ENCODE peak calls at places on chromosome 1, in nine cellular contexts. P is ovary, A is GM23248, G is heart right ventricle, W is SJSA1, K is bronchial epithelial cell, F is PC-3, J is esophagus muscularis mucosa, M is upper lobe of right lung. C is an unnamed sample.
A peak's percentile ranks its signal among the peaks of the same experiment; 100 is the strongest.

GRCh38 chr1:226629210-226629895 is 80.8 kb downstream of the STUM start:
- DNase-seq in P (no peak), A (no peak), G (no peak), W (no peak), K (no peak), F (no peak), J (no peak), M (peak; percentile 45), C (peak; percentile 22)

GRCh38 chr1:244273845-244274619 is 177.7 kb downstream of the ADSS2 start:
- DNase-seq in P (peak; percentile 79), A (peak; percentile 98), G (peak; percentile 54), W (peak; percentile 93), K (peak; percentile 84), F (peak; percentile 96), J (no peak), M (peak; percentile 46), C (no peak)

GRCh38 chr1:217389895-217390294 is 241.0 kb downstream of the GPATCH2 start:
- DNase-seq in P (no peak), A (no peak), G (no peak), W (no peak), K (no peak), F (no peak), J (no peak), M (no peak), C (no peak)

GRCh38 chr1:38598118-38598517 is 261.5 kb downstream of the RRAGC start:
- DNase-seq in P (no peak), A (no peak), G (no peak), W (no peak), K (no peak), F (no peak), J (no peak), M (no peak), C (no peak)

GRCh38 chr1:12434174-12434573 is 183.8 kb downstream of the DHRS3 start:
- DNase-seq in P (no peak), A (peak; percentile 81), G (no peak), W (no peak), K (peak; percentile 73), F (peak; percentile 76), J (no peak), M (no peak), C (no peak)

GRCh38 chr1:95309031-95309459 is 75.0 kb downstream of the RWDD3 start:
- DNase-seq in P (no peak), A (peak; percentile 57), G (peak; percentile 20), W (peak; percentile 48), K (peak; percentile 33), F (peak; percentile 66), J (no peak), M (no peak), C (peak; percentile 70)

GRCh38 chr1:213014642-213015041 is 1.0 kb downstream of the ANGEL2 start:
- DNase-seq in P (no peak), A (peak; percentile 66), G (no peak), W (no peak), K (peak; percentile 14), F (no peak), J (no peak), M (no peak), C (peak; percentile 22)

GRCh38 chr1:9782897-9783296 is 40.9 kb downstream of the CLSTN1 start:
- DNase-seq in P (no peak), A (no peak), G (no peak), W (no peak), K (no peak), F (no peak), J (no peak), M (no peak), C (no peak)

GRCh38 chr1:8203551-8203950 is 114.4 kb upstream of the SLC45A1 start:
- DNase-seq in P (no peak), A (no peak), G (no peak), W (no peak), K (no peak), F (no peak), J (no peak), M (no peak), C (no peak)

GRCh38 chr1:9069324-9070100 is at the start of gene SLC2A5:
- DNase-seq in P (peak; percentile 47), A (peak; percentile 58), G (peak; percentile 24), W (no peak), K (peak; percentile 34), F (no peak), J (no peak), M (no peak), C (peak; percentile 46)

GRCh38 chr1:207077470-207078377 is 10.9 kb upstream of the C4BPB start:
- DNase-seq in P (peak; percentile 30), A (peak; percentile 75), G (peak; percentile 74), W (peak; percentile 53), K (peak; percentile 84), F (peak; percentile 98), J (no peak), M (no peak), C (peak; percentile 51)

GRCh38 chr1:18373882-18374493 is 106.7 kb upstream of the KLHDC7A start:
- DNase-seq in P (no peak), A (no peak), G (no peak), W (no peak), K (no peak), F (no peak), J (no peak), M (peak; percentile 56), C (peak; percentile 93)

GRCh38 chr1:165516469-165516868 is 27.3 kb upstream of the LRRC52 start:
- DNase-seq in P (no peak), A (no peak), G (no peak), W (no peak), K (no peak), F (no peak), J (no peak), M (no peak), C (no peak)

GRCh38 chr1:150765229-150765976 is at the start of gene CTSS:
- DNase-seq in P (no peak), A (peak; percentile 40), G (no peak), W (no peak), K (peak; percentile 22), F (peak; percentile 16), J (no peak), M (no peak), C (no peak)
- H3K4me3 ChIP-seq in P (peak within 1 kb of the TSS; percentile 33), A (peak within 1 kb of the TSS; percentile 52), G (peak within 1 kb of the TSS; percentile 30), W (peak within 1 kb of the TSS; percentile 7), K (no peak within 1 kb of the TSS), F (no peak within 1 kb of the TSS), J (peak within 1 kb of the TSS; percentile 38), M (peak within 1 kb of the TSS; percentile 48), C (no peak within 1 kb of the TSS)

GRCh38 chr1:198669771-198670170 is 30.9 kb downstream of the PTPRC start:
- DNase-seq in P (no peak), A (no peak), G (no peak), W (no peak), K (no peak), F (no peak), J (no peak), M (no peak), C (no peak)
- H3K36me3 ChIP-seq in P (no peaks in the 10 kb centered on the region), A (no peaks in the 10 kb centered on the region), G (no peaks in the 10 kb centered on the region), W (no peaks in the 10 kb centered on the region), K (no peaks in the 10 kb centered on the region), F (no peaks in the 10 kb centered on the region), J (no peaks in the 10 kb centered on the region), M (no peaks in the 10 kb centered on the region), C (no peaks in the 10 kb centered on the region)

GRCh38 chr1:227697321-227697864 is 37.7 kb downstream of the JMJD4 start:
- DNase-seq in P (no peak), A (no peak), G (no peak), W (no peak), K (no peak), F (no peak), J (no peak), M (no peak), C (no peak)
- H3K4me3 ChIP-seq in P (no peak overlapping the region), A (no peak overlapping the region), G (no peak overlapping the region), W (no peak overlapping the region), K (no peak overlapping the region), F (no peak overlapping the region), J (no peak overlapping the region), M (no peak overlapping the region), C (no peak overlapping the region)

DNA sequence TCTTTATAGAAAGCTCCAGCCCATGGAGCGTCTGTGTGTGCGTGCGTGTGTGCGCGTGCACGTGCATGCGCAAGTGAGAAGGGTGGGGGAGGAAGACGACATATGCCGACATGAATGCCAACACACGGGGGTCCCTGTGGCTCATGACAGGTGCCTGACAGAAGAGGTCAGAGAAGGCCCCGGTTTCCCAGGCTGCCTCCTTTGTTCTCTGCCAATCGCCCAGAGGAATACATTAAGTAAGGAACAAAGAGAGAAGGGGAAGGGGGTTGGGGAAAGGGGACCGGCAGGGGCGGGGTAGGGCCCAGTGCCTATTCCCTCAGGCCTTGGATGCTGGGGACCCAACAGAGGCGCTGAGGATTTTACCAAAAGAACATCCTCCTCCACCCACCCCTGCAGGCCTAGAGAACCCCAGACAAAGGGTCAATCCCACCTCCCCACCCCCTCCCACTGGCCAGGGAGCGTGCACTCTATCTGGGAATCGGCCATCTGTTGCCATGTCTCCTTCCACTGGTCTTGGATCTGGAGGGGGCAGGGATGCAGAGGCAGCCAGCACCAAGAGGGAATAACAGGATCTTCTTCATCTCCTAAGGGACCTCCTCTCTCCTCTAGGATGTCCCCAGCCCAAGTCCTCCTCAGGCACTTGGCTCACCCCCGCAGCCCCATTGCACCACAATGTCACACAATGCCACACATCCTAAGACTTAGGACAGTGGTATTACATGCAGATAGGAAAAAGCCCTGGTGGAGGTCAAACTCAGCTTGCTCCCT is 39.4 kb downstream of the PIK3C2B start:
- DNase-seq in P (no peak), A (no peak), G (no peak), W (no peak), K (no peak), F (no peak), J (no peak), M (no peak), C (peak; percentile 91)
- H3K36me3 ChIP-seq in P (no peaks in the 10 kb centered on the region), A (no peaks in the 10 kb centered on the region), G (no peaks in the 10 kb centered on the region), W (no peaks in the 10 kb centered on the region), K (peaks cover 10% of the 10 kb centered on the region), F (peaks cover 28% of the 10 kb centered on the region), J (peaks cover 96% of the 10 kb centered on the region), M (peaks cover 66% of the 10 kb centered on the region), C (peaks cover 6% of the 10 kb centered on the region)

DNA sequence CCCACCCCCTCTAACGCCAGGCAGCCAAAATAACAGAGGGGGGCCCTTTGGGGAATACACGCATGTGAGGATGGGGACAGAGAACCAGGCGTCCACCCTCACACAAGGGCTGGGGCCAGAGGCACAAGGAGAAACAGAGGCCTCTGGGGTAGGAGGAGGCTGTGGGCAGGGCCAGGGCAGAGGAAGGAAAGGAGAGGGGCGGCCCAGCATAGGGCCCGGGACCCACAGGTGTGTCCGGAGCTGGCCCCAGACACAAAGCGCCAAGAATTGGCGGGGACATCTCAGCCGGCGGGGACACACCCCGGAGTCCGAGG is 6.7 kb downstream of the PLEKHG5 start:
- DNase-seq in P (no peak), A (no peak), G (no peak), W (no peak), K (no peak), F (no peak), J (no peak), M (no peak), C (no peak)
- H3K4me3 ChIP-seq in P (peak overlapping the region; percentile 32), A (peak overlapping the region; percentile 68), G (peak overlapping the region; percentile 49), W (no peak overlapping the region), K (peak overlapping the region; percentile 58), F (peak overlapping the region; percentile 70), J (peak overlapping the region; percentile 50), M (peak overlapping the region; percentile 59), C (peak overlapping the region; percentile 71)

GRCh38 chr1:179095377-179095776 is 13.5 kb downstream of the TOR3A start:
- DNase-seq in P (no peak), A (no peak), G (no peak), W (no peak), K (no peak), F (no peak), J (no peak), M (no peak), C (no peak)
- H3K36me3 ChIP-seq in P (no peaks in the 10 kb centered on the region), A (peaks cover 81% of the 10 kb centered on the region), G (no peaks in the 10 kb centered on the region), W (peaks cover 100% of the 10 kb centered on the region), K (peaks cover 14% of the 10 kb centered on the region), F (peaks cover 25% of the 10 kb centered on the region), J (peaks cover 75% of the 10 kb centered on the region), M (peaks cover 65% of the 10 kb centered on the region), C (peaks cover 26% of the 10 kb centered on the region)